ENCODE peak calls at places on chromosomes 5 and 9, in eight cellular contexts. X is effector CD8-positive, alpha-beta T cell; R is activated T-cell treated with anti-CD3 and anti-CD28 coated beads for 48 hours; G is uterus; D is posterior cingulate gyrus; B is adrenal gland; U is activated CD4-positive, alpha-beta T cell treated with anti-CD3 and anti-CD28 coated beads, Interleukin-2, amount 10 ng/mL, durations not matched to agents 7 days and 5 days; Y is GM12891. J is an unnamed sample.
A peak's percentile ranks its signal among the peaks of the same experiment; 100 is the strongest.

GRCh38 chr9:126232461-126232860 is 94.2 kb upstream of the MVB12B start:
- DNase-seq in U (no peak), R (no peak), Y (no peak), B (no peak), X (no peak), G (no peak), D (no peak), J (no peak)

GRCh38 chr5:55897206-55897894 is 46.2 kb downstream of the IL31RA start:
- DNase-seq in Y (no peak), X (no peak), U (no peak), R (no peak), G (no peak), B (no peak), D (no peak), J (no peak)

GRCh38 chr9:69834056-69834455 is 13.4 kb downstream of the CFAP95 start:
- DNase-seq in G (no peak), Y (no peak), U (no peak), D (no peak), X (no peak), R (no peak), B (no peak), J (no peak)

GRCh38 chr5:151406322-151406947 is 41.0 kb upstream of the SLC36A1 start:
- DNase-seq in G (no peak), X (no peak), R (no peak), B (peak; percentile 18), Y (no peak), U (no peak), D (no peak), J (no peak)

GRCh38 chr5:97009212-97009898 is 73.5 kb downstream of the LNPEP start:
- DNase-seq in R (no peak), U (no peak), D (no peak), B (no peak), X (no peak), Y (no peak), G (no peak), J (no peak)

GRCh38 chr5:38316544-38317224 is 58.3 kb downstream of the EGFLAM start:
- DNase-seq in R (no peak), D (no peak), B (peak; percentile 75), U (no peak), Y (no peak), G (peak; percentile 46), X (no peak), J (peak; percentile 22)

GRCh38 chr9:71783120-71783523 is 14.8 kb upstream of the CEMIP2 start:
- DNase-seq in R (peak; percentile 77), Y (no peak), U (peak; percentile 86), D (no peak), B (no peak), X (peak; percentile 64), G (peak; percentile 18), J (no peak)

GRCh38 chr5:68067353-68067752 is 148.2 kb upstream of the PIK3R1 start:
- DNase-seq in Y (no peak), B (no peak), R (no peak), X (no peak), D (no peak), U (no peak), G (no peak), J (no peak)

GRCh38 chr9:3224931-3225330 is 300.9 kb downstream of the RFX3 start:
- DNase-seq in G (no peak), U (no peak), R (no peak), B (no peak), Y (no peak), D (peak; percentile 17), X (no peak), J (peak; percentile 33)

GRCh38 chr9:113631811-113632665 is 168.5 kb downstream of the RGS3 start:
- DNase-seq in B (peak; percentile 8), G (no peak), Y (no peak), X (no peak), R (no peak), D (no peak), U (no peak), J (no peak)

GRCh38 chr5:109682383-109682782 is 7.3 kb upstream of the MAN2A1 start:
- DNase-seq in D (no peak), Y (no peak), B (no peak), R (no peak), G (no peak), X (no peak), U (no peak), J (no peak)

GRCh38 chr5:41286165-41286564 is 72.8 kb upstream of the C6 start:
- DNase-seq in Y (no peak), D (no peak), G (no peak), B (no peak), R (no peak), U (no peak), X (no peak), J (no peak)

GRCh38 chr9:133892193-133892920 is 99.8 kb downstream of the VAV2 start:
- DNase-seq in R (no peak), U (no peak), G (no peak), D (no peak), Y (no peak), X (no peak), B (no peak), J (no peak)

GRCh38 chr5:170114271-170114670 is 8.6 kb downstream of the FOXI1 start:
- DNase-seq in B (no peak), Y (no peak), R (no peak), U (no peak), G (no peak), D (no peak), X (no peak), J (no peak)

GRCh38 chr5:3818612-3819011 is 223.0 kb downstream of the IRX1 start:
- DNase-seq in B (no peak), R (no peak), G (no peak), X (no peak), D (no peak), Y (no peak), U (no peak), J (no peak)

GRCh38 chr5:130616161-130616560 is 548.9 kb downstream of the HINT1 start:
- DNase-seq in X (no peak), G (no peak), D (no peak), B (no peak), R (no peak), U (no peak), Y (no peak), J (no peak)

GRCh38 chr5:65790371-65791163 is 68.6 kb downstream of the NLN start:
- DNase-seq in X (no peak), D (no peak), B (no peak), U (no peak), G (no peak), Y (no peak), R (no peak), J (no peak)